ENCODE peak calls at places on chromosomes 11 and 22, in ten cellular contexts. One of them, this sample, is unnamed.

GRCh38 chr22:24455751-24456426 is 28.5 kb downstream of the ADORA2A start:
- DNase-seq in aorta: no peak
- DNase-seq in HCT116: no peak
- DNase-seq in Panc1: no peak
- DNase-seq in esophagus squamous epithelium: no peak
- DNase-seq in heart right ventricle: peak; percentile 68
- DNase-seq in lower lobe of right lung: no peak
- DNase-seq in fibroblast of lung: no peak
- DNase-seq in gastrocnemius medialis: no peak
- DNase-seq in IMR-90: no peak
- DNase-seq in this sample: no peak

GRCh38 chr22:19745155-19746133 is 15.1 kb upstream of the TBX1 start:
- DNase-seq in aorta: no peak
- DNase-seq in HCT116: no peak
- DNase-seq in Panc1: no peak
- DNase-seq in esophagus squamous epithelium: no peak
- DNase-seq in heart right ventricle: peak; percentile 79
- DNase-seq in lower lobe of right lung: no peak
- DNase-seq in fibroblast of lung: no peak
- DNase-seq in gastrocnemius medialis: peak; percentile 97
- DNase-seq in IMR-90: no peak
- DNase-seq in this sample: no peak

GRCh38 chr11:66970808-66971442 is 4.2 kb upstream of the C11orf86 start:
- DNase-seq in aorta: peak; percentile 78
- DNase-seq in HCT116: peak; percentile 89
- DNase-seq in Panc1: peak; percentile 91
- DNase-seq in esophagus squamous epithelium: no peak
- DNase-seq in heart right ventricle: no peak
- DNase-seq in lower lobe of right lung: no peak
- DNase-seq in fibroblast of lung: peak; percentile 100
- DNase-seq in gastrocnemius medialis: no peak
- DNase-seq in IMR-90: peak; percentile 100
- DNase-seq in this sample: peak; percentile 91

GRCh38 chr11:868394-868793 is 25.7 kb downstream of the TSPAN4 start:
- DNase-seq in aorta: no peak
- DNase-seq in HCT116: no peak
- DNase-seq in Panc1: no peak
- DNase-seq in esophagus squamous epithelium: no peak
- DNase-seq in heart right ventricle: no peak
- DNase-seq in lower lobe of right lung: no peak
- DNase-seq in fibroblast of lung: no peak
- DNase-seq in gastrocnemius medialis: no peak
- DNase-seq in IMR-90: no peak
- DNase-seq in this sample: no peak

GRCh38 chr22:43658823-43659222 is 153.3 kb downstream of the EFCAB6 start:
- DNase-seq in aorta: no peak
- DNase-seq in HCT116: no peak
- DNase-seq in Panc1: no peak
- DNase-seq in esophagus squamous epithelium: no peak
- DNase-seq in heart right ventricle: no peak
- DNase-seq in lower lobe of right lung: no peak
- DNase-seq in fibroblast of lung: no peak
- DNase-seq in gastrocnemius medialis: no peak
- DNase-seq in IMR-90: no peak
- DNase-seq in this sample: no peak

GRCh38 chr22:37457093-37457893 is 28.9 kb downstream of the MFNG start:
- DNase-seq in aorta: no peak
- DNase-seq in HCT116: peak; percentile 79
- DNase-seq in Panc1: peak; percentile 33
- DNase-seq in esophagus squamous epithelium: no peak
- DNase-seq in heart right ventricle: peak; percentile 61
- DNase-seq in lower lobe of right lung: peak; percentile 79
- DNase-seq in fibroblast of lung: peak; percentile 24
- DNase-seq in gastrocnemius medialis: no peak
- DNase-seq in IMR-90: peak; percentile 48
- DNase-seq in this sample: no peak

GRCh38 chr11:70016666-70017347 is 61.3 kb upstream of the ANO1 start:
- DNase-seq in aorta: no peak
- DNase-seq in HCT116: peak; percentile 76
- DNase-seq in Panc1: no peak
- DNase-seq in esophagus squamous epithelium: no peak
- DNase-seq in heart right ventricle: no peak
- DNase-seq in lower lobe of right lung: no peak
- DNase-seq in fibroblast of lung: peak; percentile 94
- DNase-seq in gastrocnemius medialis: no peak
- DNase-seq in IMR-90: peak; percentile 78
- DNase-seq in this sample: no peak

GRCh38 chr11:82533628-82534353 is 199.9 kb downstream of the FAM181B start:
- DNase-seq in aorta: no peak
- DNase-seq in HCT116: no peak
- DNase-seq in Panc1: no peak
- DNase-seq in esophagus squamous epithelium: no peak
- DNase-seq in heart right ventricle: no peak
- DNase-seq in lower lobe of right lung: no peak
- DNase-seq in fibroblast of lung: no peak
- DNase-seq in gastrocnemius medialis: no peak
- DNase-seq in IMR-90: no peak
- DNase-seq in this sample: no peak

GRCh38 chr22:46134111-46134705 is 16.1 kb upstream of the PPARA start:
- DNase-seq in aorta: no peak
- DNase-seq in HCT116: no peak
- DNase-seq in Panc1: no peak
- DNase-seq in esophagus squamous epithelium: no peak
- DNase-seq in heart right ventricle: no peak
- DNase-seq in lower lobe of right lung: no peak
- DNase-seq in fibroblast of lung: no peak
- DNase-seq in gastrocnemius medialis: no peak
- DNase-seq in IMR-90: no peak
- DNase-seq in this sample: no peak

GRCh38 chr11:11898648-11899047 is 56.9 kb downstream of the USP47 start:
- DNase-seq in aorta: no peak
- DNase-seq in HCT116: no peak
- DNase-seq in Panc1: no peak
- DNase-seq in esophagus squamous epithelium: no peak
- DNase-seq in heart right ventricle: no peak
- DNase-seq in lower lobe of right lung: no peak
- DNase-seq in fibroblast of lung: no peak
- DNase-seq in gastrocnemius medialis: no peak
- DNase-seq in IMR-90: no peak
- DNase-seq in this sample: no peak

GRCh38 chr11:67379061-67380058 is 6.0 kb upstream of the CLCF1 start:
- DNase-seq in aorta: no peak
- DNase-seq in HCT116: no peak
- DNase-seq in Panc1: no peak
- DNase-seq in esophagus squamous epithelium: no peak
- DNase-seq in heart right ventricle: no peak
- DNase-seq in lower lobe of right lung: no peak
- DNase-seq in fibroblast of lung: peak; percentile 70
- DNase-seq in gastrocnemius medialis: no peak
- DNase-seq in IMR-90: no peak
- DNase-seq in this sample: no peak

GRCh38 chr11:113151502-113151901 is 162.9 kb upstream of the TTC12 start:
- DNase-seq in aorta: no peak
- DNase-seq in HCT116: no peak
- DNase-seq in Panc1: no peak
- DNase-seq in esophagus squamous epithelium: no peak
- DNase-seq in heart right ventricle: no peak
- DNase-seq in lower lobe of right lung: no peak
- DNase-seq in fibroblast of lung: no peak
- DNase-seq in gastrocnemius medialis: no peak
- DNase-seq in IMR-90: no peak
- DNase-seq in this sample: no peak

GRCh38 chr11:66727282-66727882 is 1.6 kb downstream of the SPTBN2 start:
- DNase-seq in aorta: no peak
- DNase-seq in HCT116: no peak
- DNase-seq in Panc1: no peak
- DNase-seq in esophagus squamous epithelium: no peak
- DNase-seq in heart right ventricle: no peak
- DNase-seq in lower lobe of right lung: no peak
- DNase-seq in fibroblast of lung: peak; percentile 44
- DNase-seq in gastrocnemius medialis: no peak
- DNase-seq in IMR-90: peak; percentile 11
- DNase-seq in this sample: no peak

GRCh38 chr11:114348200-114349191 is 51.8 kb downstream of the C11orf71 start:
- DNase-seq in aorta: no peak
- DNase-seq in HCT116: peak; percentile 51
- DNase-seq in Panc1: peak; percentile 17
- DNase-seq in esophagus squamous epithelium: no peak
- DNase-seq in heart right ventricle: peak; percentile 64
- DNase-seq in lower lobe of right lung: no peak
- DNase-seq in fibroblast of lung: peak; percentile 61
- DNase-seq in gastrocnemius medialis: no peak
- DNase-seq in IMR-90: peak; percentile 80
- DNase-seq in this sample: peak; percentile 45

DNA sequence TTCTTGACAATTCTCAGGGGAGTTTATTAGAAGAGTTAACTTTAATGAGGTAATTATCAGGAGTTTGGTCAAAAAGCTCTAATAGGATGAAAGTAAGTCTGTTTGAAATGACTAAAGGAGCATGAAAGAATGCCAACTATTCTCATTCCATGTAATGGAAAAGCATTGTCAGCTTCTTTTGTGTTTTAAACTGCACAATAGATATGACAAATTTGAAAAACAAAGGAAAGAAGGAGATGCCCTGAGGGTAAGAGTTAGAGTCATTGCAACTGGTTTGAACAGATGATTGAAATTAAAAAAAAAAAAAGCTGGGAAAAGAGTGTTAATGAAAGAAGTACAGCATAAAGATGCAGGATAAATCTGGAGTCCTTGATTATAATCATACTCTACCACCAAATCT is 296.8 kb upstream of the FOLH1 start:
- DNase-seq in aorta: no peak
- DNase-seq in HCT116: no peak
- DNase-seq in Panc1: no peak
- DNase-seq in esophagus squamous epithelium: no peak
- DNase-seq in heart right ventricle: no peak
- DNase-seq in lower lobe of right lung: no peak
- DNase-seq in fibroblast of lung: no peak
- DNase-seq in gastrocnemius medialis: no peak
- DNase-seq in IMR-90: no peak
- DNase-seq in this sample: no peak
- H3K27ac ChIP-seq in aorta: no peak overlapping the region
- H3K27ac ChIP-seq in HCT116: no peak overlapping the region
- H3K27ac ChIP-seq in Panc1: no peak overlapping the region
- H3K27ac ChIP-seq in esophagus squamous epithelium: no peak overlapping the region
- H3K27ac ChIP-seq in heart right ventricle: no peak overlapping the region
- H3K27ac ChIP-seq in lower lobe of right lung: no peak overlapping the region
- H3K27ac ChIP-seq in fibroblast of lung: no peak overlapping the region
- H3K27ac ChIP-seq in gastrocnemius medialis: no peak overlapping the region
- H3K27ac ChIP-seq in IMR-90: no peak overlapping the region
- H3K27ac ChIP-seq in this sample: no peak overlapping the region

DNA sequence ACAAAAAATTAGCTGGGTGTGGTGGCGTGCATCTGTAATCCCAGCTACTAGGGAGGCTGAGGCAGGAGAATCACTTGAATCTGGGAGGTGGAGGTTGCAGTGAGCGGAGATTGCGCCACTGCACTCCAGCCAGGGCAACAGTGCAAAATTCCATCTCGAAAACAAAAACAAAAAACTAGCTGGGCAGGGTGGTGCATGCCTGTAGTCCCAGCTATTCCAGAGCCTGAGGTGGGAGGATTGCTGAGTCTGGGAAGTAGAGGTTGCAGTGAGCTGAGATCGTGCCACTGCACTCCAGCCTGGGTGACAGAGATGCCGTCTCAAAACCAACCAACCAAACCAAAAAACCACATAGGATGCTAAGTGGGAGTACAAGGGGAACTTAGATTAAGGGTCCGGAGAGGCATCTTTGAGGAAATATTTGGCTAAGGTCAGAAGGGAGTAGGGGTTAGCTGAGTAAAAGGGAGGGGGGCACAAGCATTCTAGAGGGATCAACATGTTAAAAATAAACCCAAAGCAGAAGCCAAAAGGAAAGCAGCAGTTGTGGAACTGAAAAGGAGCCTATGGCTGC is 10.2 kb downstream of the PHF5A start:
- DNase-seq in aorta: peak; percentile 9
- DNase-seq in HCT116: no peak
- DNase-seq in Panc1: no peak
- DNase-seq in esophagus squamous epithelium: no peak
- DNase-seq in heart right ventricle: no peak
- DNase-seq in lower lobe of right lung: no peak
- DNase-seq in fibroblast of lung: no peak
- DNase-seq in gastrocnemius medialis: no peak
- DNase-seq in IMR-90: no peak
- DNase-seq in this sample: no peak
- H3K27ac ChIP-seq in aorta: no peak overlapping the region
- H3K27ac ChIP-seq in HCT116: no peak overlapping the region
- H3K27ac ChIP-seq in Panc1: no peak overlapping the region
- H3K27ac ChIP-seq in esophagus squamous epithelium: no peak overlapping the region
- H3K27ac ChIP-seq in heart right ventricle: no peak overlapping the region
- H3K27ac ChIP-seq in lower lobe of right lung: no peak overlapping the region
- H3K27ac ChIP-seq in fibroblast of lung: no peak overlapping the region
- H3K27ac ChIP-seq in gastrocnemius medialis: no peak overlapping the region
- H3K27ac ChIP-seq in IMR-90: no peak overlapping the region
- H3K27ac ChIP-seq in this sample: no peak overlapping the region

DNA sequence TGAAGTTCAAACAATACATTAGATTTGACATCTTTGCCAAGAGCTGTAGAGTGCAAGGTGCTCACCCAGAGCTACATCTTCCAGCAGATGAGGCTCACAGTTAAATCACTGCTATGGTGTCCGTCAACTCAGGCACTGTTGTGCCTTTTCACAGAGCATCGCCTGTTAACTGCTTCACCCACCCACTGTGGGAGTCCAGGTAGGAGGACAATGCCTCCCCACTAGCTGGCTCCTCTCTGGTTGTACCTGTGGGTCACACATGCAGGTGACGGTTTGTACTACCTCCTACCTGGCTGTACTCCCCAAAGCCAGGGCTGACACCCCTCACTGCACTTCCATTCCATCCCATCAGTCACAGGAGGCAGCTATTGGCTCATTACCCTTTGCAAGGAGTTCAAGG is 84.6 kb upstream of the TOP3B start:
- DNase-seq in aorta: no peak
- DNase-seq in HCT116: no peak
- DNase-seq in Panc1: no peak
- DNase-seq in esophagus squamous epithelium: no peak
- DNase-seq in heart right ventricle: no peak
- DNase-seq in lower lobe of right lung: no peak
- DNase-seq in fibroblast of lung: no peak
- DNase-seq in gastrocnemius medialis: no peak
- DNase-seq in IMR-90: no peak
- DNase-seq in this sample: no peak
- H3K27ac ChIP-seq in aorta: no peak overlapping the region
- H3K27ac ChIP-seq in HCT116: no peak overlapping the region
- H3K27ac ChIP-seq in Panc1: no peak overlapping the region
- H3K27ac ChIP-seq in esophagus squamous epithelium: no peak overlapping the region
- H3K27ac ChIP-seq in heart right ventricle: no peak overlapping the region
- H3K27ac ChIP-seq in lower lobe of right lung: no peak overlapping the region
- H3K27ac ChIP-seq in fibroblast of lung: no peak overlapping the region
- H3K27ac ChIP-seq in gastrocnemius medialis: no peak overlapping the region
- H3K27ac ChIP-seq in IMR-90: no peak overlapping the region
- H3K27ac ChIP-seq in this sample: no peak overlapping the region

DNA sequence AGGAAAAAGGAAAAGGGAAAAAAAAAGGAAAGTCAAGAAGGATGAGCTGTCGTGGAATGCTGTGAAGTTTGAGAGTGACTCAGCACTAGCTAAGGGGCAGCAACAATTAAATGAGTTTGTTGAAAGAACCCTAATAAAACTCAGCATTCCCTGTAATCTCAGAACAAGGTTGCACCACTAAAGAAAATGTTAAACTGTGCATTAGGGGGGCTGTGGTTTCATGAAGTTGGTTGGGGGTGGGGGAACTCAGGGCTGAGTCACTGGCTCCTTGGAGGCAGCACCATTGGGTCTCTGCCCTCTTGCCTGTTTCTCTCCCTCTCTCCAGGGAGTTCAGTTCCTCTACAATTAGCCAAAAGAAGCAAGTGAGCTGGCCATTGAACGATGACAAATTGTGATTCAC is 64.4 kb upstream of the BLID start:
- DNase-seq in aorta: peak; percentile 84
- DNase-seq in HCT116: peak; percentile 92
- DNase-seq in Panc1: peak; percentile 95
- DNase-seq in esophagus squamous epithelium: no peak
- DNase-seq in heart right ventricle: no peak
- DNase-seq in lower lobe of right lung: no peak
- DNase-seq in fibroblast of lung: peak; percentile 98
- DNase-seq in gastrocnemius medialis: no peak
- DNase-seq in IMR-90: peak; percentile 98
- DNase-seq in this sample: peak; percentile 58
- H3K27ac ChIP-seq in aorta: peak overlapping the region; percentile 76
- H3K27ac ChIP-seq in HCT116: peak overlapping the region; percentile 97
- H3K27ac ChIP-seq in Panc1: peak overlapping the region; percentile 89
- H3K27ac ChIP-seq in esophagus squamous epithelium: peak overlapping the region; percentile 59
- H3K27ac ChIP-seq in heart right ventricle: peak overlapping the region; percentile 57
- H3K27ac ChIP-seq in lower lobe of right lung: no peak overlapping the region
- H3K27ac ChIP-seq in fibroblast of lung: peak overlapping the region; percentile 84
- H3K27ac ChIP-seq in gastrocnemius medialis: peak overlapping the region; percentile 37
- H3K27ac ChIP-seq in IMR-90: peak overlapping the region; percentile 61
- H3K27ac ChIP-seq in this sample: peak overlapping the region; percentile 54

This sample was measured in tibial artery.